ENCODE peak calls at places on chromosomes 7 and 10, in seven cellular contexts. D, V, Z, U, B, K and A are unnamed samples.

GRCh38 chr7:50721661-50722259 is 60.9 kb downstream of the GRB10 start:
- DNase-seq in D (no peak), V (no peak), Z (no peak), U (peak; percentile 45), B (no peak), K (no peak), A (peak; percentile 56)

GRCh38 chr10:125035136-125035535 is 93.2 kb downstream of the ZRANB1 start:
- DNase-seq in D (peak; percentile 92), V (no peak), Z (no peak), U (no peak), B (no peak), K (no peak), A (peak; percentile 89)

GRCh38 chr10:99711129-99711719 is 20.7 kb downstream of the COX15 start:
- DNase-seq in D (peak; percentile 79), V (peak; percentile 24), Z (peak; percentile 38), U (peak; percentile 59), B (no peak), K (peak; percentile 13), A (peak; percentile 77)

GRCh38 chr10:131244836-131245235 is 66.7 kb downstream of the TCERG1L start:
- DNase-seq in D (no peak), V (no peak), Z (no peak), U (no peak), B (no peak), K (no peak), A (no peak)

GRCh38 chr7:92793656-92794205 is 42.6 kb downstream of the CDK6 start:
- DNase-seq in D (peak; percentile 28), V (no peak), Z (no peak), U (no peak), B (no peak), K (no peak), A (no peak)

GRCh38 chr7:47435889-47436312 is 146.0 kb downstream of the TNS3 start:
- DNase-seq in D (peak; percentile 92), V (peak; percentile 5), Z (no peak), U (peak; percentile 76), B (peak; percentile 41), K (no peak), A (peak; percentile 88)

GRCh38 chr10:77180104-77180503 is 457.5 kb downstream of the KCNMA1 start:
- DNase-seq in D (no peak), V (no peak), Z (no peak), U (no peak), B (no peak), K (no peak), A (no peak)

GRCh38 chr10:22251751-22252285 is 34.0 kb upstream of the EBLN1 start:
- DNase-seq in D (peak; percentile 54), V (peak; percentile 60), Z (peak; percentile 85), U (peak; percentile 59), B (peak; percentile 50), K (peak; percentile 68), A (peak; percentile 71)

GRCh38 chr10:22252286-22252800 is 34.5 kb upstream of the EBLN1 start:
- DNase-seq in D (peak; percentile 44), V (peak; percentile 72), Z (no peak), U (peak; percentile 26), B (no peak), K (no peak), A (peak; percentile 84)

GRCh38 chr10:48484911-48485310 is 120.0 kb downstream of the ARHGAP22 start:
- DNase-seq in D (no peak), V (no peak), Z (no peak), U (no peak), B (no peak), K (no peak), A (no peak)

GRCh38 chr10:70302292-70302691 is 18.5 kb upstream of the NPFFR1 start:
- DNase-seq in D (peak; percentile 75), V (no peak), Z (no peak), U (no peak), B (no peak), K (no peak), A (peak; percentile 94)

GRCh38 chr7:143882020-143882610 is 19.9 kb downstream of the TCAF1 start:
- DNase-seq in D (peak; percentile 51), V (no peak), Z (no peak), U (peak; percentile 44), B (peak; percentile 47), K (no peak), A (peak; percentile 89)

GRCh38 chr10:93752761-93753160 is 5.0 kb upstream of the LGI1 start:
- DNase-seq in D (peak; percentile 44), V (no peak), Z (no peak), U (no peak), B (no peak), K (no peak), A (peak; percentile 33)

GRCh38 chr7:29748286-29749099 is 57.8 kb upstream of the WIPF3 start:
- DNase-seq in D (peak; percentile 60), V (no peak), Z (peak; percentile 40), U (no peak), B (no peak), K (no peak), A (peak; percentile 72)

GRCh38 chr7:5238500-5238899 is 44.2 kb upstream of the SLC29A4 start:
- DNase-seq in D (no peak), V (no peak), Z (no peak), U (no peak), B (no peak), K (no peak), A (no peak)

GRCh38 chr10:7826971-7827370 is 8.7 kb downstream of the TAF3 start:
- DNase-seq in D (peak; percentile 19), V (no peak), Z (no peak), U (no peak), B (no peak), K (no peak), A (peak; percentile 65)

GRCh38 chr10:29623797-29624196 is 11.0 kb downstream of the SVIL start:
- DNase-seq in D (no peak), V (no peak), Z (no peak), U (no peak), B (no peak), K (no peak), A (peak; percentile 26)

GRCh38 chr10:89332092-89332633 is 4.4 kb downstream of the IFIT3 start:
- DNase-seq in D (peak; percentile 71), V (peak; percentile 20), Z (no peak), U (peak; percentile 45), B (peak; percentile 12), K (peak; percentile 12), A (peak; percentile 79)

GRCh38 chr7:70152313-70152712 is 554.0 kb downstream of the AUTS2 start:
- DNase-seq in D (no peak), V (no peak), Z (no peak), U (no peak), B (no peak), K (no peak), A (no peak)

GRCh38 chr7:127417346-127417745 is 24.8 kb upstream of the ZNF800 start:
- DNase-seq in D (no peak), V (no peak), Z (no peak), U (no peak), B (no peak), K (no peak), A (no peak)

GRCh38 chr10:122267849-122268737 is 3.0 kb upstream of the BTBD16 start:
- DNase-seq in D (no peak), V (peak; percentile 63), Z (no peak), U (peak; percentile 61), B (peak; percentile 67), K (peak; percentile 44), A (peak; percentile 50)

GRCh38 chr7:77393261-77393660 is 22.9 kb downstream of the GSAP start:
- DNase-seq in D (no peak), V (peak; percentile 47), Z (no peak), U (no peak), B (no peak), K (no peak), A (no peak)

GRCh38 chr7:22090512-22090911 is 144.8 kb upstream of the CDCA7L start:
- DNase-seq in D (no peak), V (no peak), Z (no peak), U (no peak), B (no peak), K (no peak), A (no peak)